ENCODE peak calls at places on chromosomes 3 and 15, in seven cellular contexts. M is AG04449, R is heart right ventricle, G is adrenal gland, H is fibroblast of villous mesenchyme, P is astrocyte of the cerebellum, E is brain microvascular endothelial cell. W is an unnamed sample.

GRCh38 chr15:48191574-48192225 is at the start of gene CTXN2:
- DNase-seq in E (no peak), G (no peak), R (no peak), P (no peak), H (no peak), M (no peak), W (no peak)

GRCh38 chr3:10509325-10509724 is 3.9 kb upstream of the ATP2B2 start:
- DNase-seq in M (no peak), H (no peak), E (no peak), P (no peak), R (no peak), G (no peak), W (no peak)

GRCh38 chr3:111392911-111393351 is 149.1 kb upstream of the CD96 start:
- DNase-seq in H (peak), E (no peak), M (no peak), R (no peak), G (no peak), P (no peak), W (peak)

GRCh38 chr3:12967751-12968209 is 105.4 kb downstream of the IQSEC1 start:
- DNase-seq in G (peak), E (peak), M (no peak), R (peak), H (peak), P (peak), W (no peak)

GRCh38 chr3:46986055-46986730 is 6.7 kb downstream of the NBEAL2 start:
- DNase-seq in H (no peak), G (no peak), M (no peak), R (no peak), P (no peak), E (no peak), W (no peak)

GRCh38 chr3:65855370-65856100 is 183.2 kb downstream of the MAGI1 start:
- DNase-seq in G (no peak), H (peak), R (no peak), M (no peak), P (no peak), E (no peak), W (no peak)

GRCh38 chr3:36924748-36925521 is 19.9 kb downstream of the TRANK1 start:
- DNase-seq in M (no peak), H (no peak), G (no peak), P (no peak), R (no peak), E (no peak), W (no peak)

GRCh38 chr3:168989396-168989795 is 674.1 kb downstream of the MECOM start:
- DNase-seq in P (no peak), H (no peak), G (no peak), M (no peak), E (no peak), R (no peak), W (no peak)

GRCh38 chr15:88619796-88620195 is 1.3 kb upstream of the AEN start:
- DNase-seq in H (no peak), E (no peak), P (no peak), M (no peak), R (no peak), G (no peak), W (no peak)

GRCh38 chr3:127775398-127776109 is 46.8 kb downstream of the MGLL start:
- DNase-seq in M (peak), R (peak), G (peak), H (peak), E (peak), P (no peak), W (no peak)

GRCh38 chr3:37249717-37250116 is 75.3 kb upstream of the LRRFIP2 start:
- DNase-seq in M (no peak), R (no peak), E (no peak), G (no peak), H (no peak), P (no peak), W (no peak)

GRCh38 chr3:53996153-53996861 is 104.6 kb upstream of the SELENOK start:
- DNase-seq in P (no peak), G (no peak), H (no peak), M (no peak), R (no peak), E (no peak), W (no peak)

GRCh38 chr15:84821501-84822021 is 4.4 kb downstream of the ALPK3 start:
- DNase-seq in R (no peak), M (no peak), E (no peak), H (peak), P (no peak), G (no peak), W (no peak)

GRCh38 chr3:185999221-185999620 is 61.4 kb upstream of the TRA2B start:
- DNase-seq in E (no peak), H (no peak), M (no peak), G (no peak), P (no peak), R (no peak), W (no peak)

GRCh38 chr15:95196176-95196915 is 965.0 kb downstream of the MCTP2 start:
- DNase-seq in R (no peak), E (no peak), M (no peak), H (no peak), P (no peak), G (no peak), W (no peak)

GRCh38 chr15:31263751-31264533 is 62.7 kb upstream of the KLF13 start:
- DNase-seq in P (no peak), M (no peak), E (no peak), G (peak), R (peak), H (no peak), W (no peak)

GRCh38 chr3:155629006-155629405 is 115.9 kb downstream of the PLCH1 start:
- DNase-seq in H (peak), G (no peak), M (no peak), P (no peak), R (no peak), E (no peak), W (no peak)

GRCh38 chr3:128273116-128273840 is 120.0 kb downstream of the EEFSEC start:
- DNase-seq in P (no peak), M (no peak), G (no peak), E (no peak), R (peak), H (no peak), W (no peak)

GRCh38 chr3:52205727-52206372 is 7.9 kb downstream of the ALAS1 start:
- DNase-seq in P (peak), G (no peak), H (no peak), E (no peak), R (no peak), M (no peak), W (peak)

GRCh38 chr3:58008140-58009025 is at the start of gene FLNB:
- DNase-seq in R (peak), P (no peak), G (peak), H (peak), E (peak), M (no peak), W (no peak)
- TF ChIP-seq CTCF in R (peak), P (peak), G (peak), H (peak), E (peak), M (peak), W (peak)

DNA sequence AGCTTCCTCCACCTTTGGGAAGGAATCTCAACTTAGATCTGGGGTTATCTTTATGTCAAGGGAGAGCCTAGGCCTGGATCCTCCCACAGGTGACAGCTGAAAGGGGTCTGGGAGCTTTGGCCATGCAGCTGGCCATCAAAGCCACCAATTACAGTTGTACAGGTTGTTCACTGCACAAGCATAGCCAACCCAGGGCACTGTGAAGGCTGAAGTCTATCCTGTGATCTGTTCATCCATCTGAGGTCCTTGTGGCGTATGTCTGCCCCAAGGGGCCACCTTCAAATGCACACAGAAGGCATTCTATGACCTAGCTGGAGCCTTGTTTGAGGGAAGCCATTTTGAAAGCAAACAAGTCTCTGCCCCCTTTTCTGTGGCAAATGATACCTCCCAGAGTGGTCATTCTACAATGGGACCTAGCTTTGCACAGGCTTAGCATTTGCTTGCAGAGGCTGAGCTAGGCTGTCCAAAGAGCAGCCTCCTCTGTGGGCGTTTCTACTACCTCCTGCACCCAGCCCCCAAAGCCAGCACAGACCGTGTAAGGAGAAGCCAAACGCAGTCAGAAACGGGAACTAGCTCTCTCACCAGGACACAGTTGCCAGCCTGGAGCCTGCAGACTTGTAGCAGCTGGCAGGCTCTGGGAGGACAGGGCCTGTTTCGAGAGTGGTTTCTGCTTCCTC is 157.4 kb upstream of the SMAD3 start:
- DNase-seq in P (no peak), E (no peak), R (peak), H (no peak), G (peak), M (no peak), W (no peak)
- H3K4me3 ChIP-seq in P (no peak), E (no peak), R (no peak), H (no peak), G (no peak), M (no peak), W (peak)

GRCh38 chr3:148991219-148992026 is at the start of gene GYG1:
- DNase-seq in R (peak), G (peak), H (peak), P (peak), M (no peak), E (peak), W (no peak)
- TF ChIP-seq CTCF in R (no peak), G (peak), H (peak), P (peak), M (peak), E (peak), W (peak)

DNA sequence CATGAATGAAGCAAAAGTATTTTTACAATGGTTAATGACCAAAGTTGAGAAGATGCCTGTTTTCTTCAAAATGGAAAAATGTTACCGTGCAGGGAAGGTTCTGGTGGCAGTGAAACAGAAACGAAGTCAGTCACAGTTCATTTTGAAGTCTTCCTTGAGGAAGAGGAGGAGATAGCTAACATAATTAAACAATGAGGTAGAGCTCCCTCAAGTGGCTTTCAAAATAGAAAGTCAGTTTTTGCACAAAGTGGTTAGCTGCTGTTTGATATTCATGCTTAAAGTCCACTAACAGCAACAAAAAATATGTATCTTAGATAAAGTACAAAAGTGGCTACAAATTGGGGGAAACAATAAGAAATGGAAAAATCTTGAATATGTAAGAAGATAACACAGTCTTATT is 87.3 kb downstream of the TFG start:
- DNase-seq in P (no peak), E (no peak), M (no peak), R (no peak), H (peak), G (no peak), W (no peak)
- H3K4me3 ChIP-seq in P (no peak), E (no peak), M (no peak), R (no peak), H (no peak), G (no peak), W (no peak)

DNA sequence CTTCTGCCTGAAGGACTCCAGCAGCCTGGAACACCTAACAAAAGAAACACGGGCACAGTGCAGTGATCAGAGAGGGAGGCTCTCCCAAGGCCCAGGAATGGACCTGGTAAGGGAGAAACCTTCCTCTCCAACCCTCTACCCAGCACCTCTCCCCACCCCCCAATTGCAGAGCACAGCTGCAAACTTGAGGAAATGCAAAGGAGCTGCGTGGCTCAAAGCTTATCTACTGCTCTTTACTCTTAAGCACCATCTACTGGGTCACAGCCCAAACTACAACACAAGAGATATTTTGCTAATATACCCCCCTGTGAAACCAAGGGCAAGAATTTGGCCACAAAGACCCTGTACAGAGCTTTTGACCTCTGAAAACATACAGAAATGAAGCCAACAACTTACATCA is 328.3 kb downstream of the OXSM start:
- DNase-seq in P (no peak), G (no peak), R (no peak), H (no peak), M (no peak), E (peak), W (no peak)
- TF ChIP-seq CTCF in P (no peak), G (no peak), R (no peak), H (no peak), M (no peak), E (peak), W (no peak)

W was measured in retinal pigment epithelial cell.